ENCODE peak calls at places on chromosomes 16 and 17, in four cellular contexts. C is activated gamma-delta T cell treated with anti-CD3 and anti-CD28 coated beads, Interleukin-2, amount 50 U/mL, for 16 hours; X is stimulated activated CD4-positive, alpha-beta T cell treated with anti-CD3 and anti-CD28 coated beads, Interleukin-2, amount 100 ng/mL, for 48 hours; Q is AG20443. I is an unnamed sample.

GRCh38 chr16:911101-911500 is 59.7 kb downstream of the LMF1 start:
- DNase-seq in C (no peak), X (no peak), Q (no peak), I (no peak)

GRCh38 chr17:28481081-28481571 is 7.7 kb downstream of the SLC13A2 start:
- DNase-seq in C (no peak), X (no peak), Q (no peak), I (no peak)

GRCh38 chr16:27389272-27389961 is 12.6 kb upstream of the IL21R start:
- DNase-seq in C (no peak), X (no peak), Q (no peak), I (no peak)

GRCh38 chr16:85491798-85492616 is 121.1 kb upstream of the GSE1 start:
- DNase-seq in C (no peak), X (no peak), Q (peak; percentile 76), I (peak; percentile 75)

GRCh38 chr17:74760404-74761105 is 12.1 kb downstream of the NHERF1 start:
- DNase-seq in C (no peak), X (no peak), Q (no peak), I (peak; percentile 74)

GRCh38 chr16:6374816-6375215 is 957.8 kb upstream of the RBFOX1 start:
- DNase-seq in C (no peak), X (no peak), Q (no peak), I (no peak)

GRCh38 chr16:79007614-79008013 is 592.9 kb downstream of the MAF start:
- DNase-seq in C (no peak), X (no peak), Q (no peak), I (no peak)

GRCh38 chr17:614637-615546 is 99.7 kb downstream of the VPS53 start:
- DNase-seq in C (no peak), X (no peak), Q (peak; percentile 38), I (no peak)

GRCh38 chr17:3771140-3771539 is 29.8 kb downstream of the ITGAE start:
- DNase-seq in C (no peak), X (no peak), Q (no peak), I (no peak)